ENCODE peak calls at places on chromosomes 11 and 22, in six cellular contexts. Y, V, I, E, F and K are unnamed samples.

GRCh38 chr11:21888814-21889213 is 304.1 kb upstream of the ANO5 start:
- DNase-seq in Y (no peak), V (no peak), I (no peak), E (no peak), F (no peak), K (no peak)

GRCh38 chr11:34235591-34236071 is 122.2 kb downstream of the ABTB2 start:
- DNase-seq in Y (no peak), V (no peak), I (no peak), E (no peak), F (no peak), K (no peak)

GRCh38 chr22:32764330-32765116 is 37.0 kb upstream of the TIMP3 start:
- DNase-seq in Y (no peak), V (no peak), I (peak), E (no peak), F (no peak), K (no peak)

GRCh38 chr22:38981659-38982007 is 514 bp upstream of the APOBEC3B start:
- DNase-seq in Y (no peak), V (no peak), I (no peak), E (no peak), F (no peak), K (no peak)

GRCh38 chr11:30567644-30568043 is 18.5 kb downstream of the MPPED2 start:
- DNase-seq in Y (no peak), V (no peak), I (no peak), E (no peak), F (no peak), K (no peak)

GRCh38 chr11:124276081-124276480 is 19.9 kb downstream of the OR8G5 start:
- DNase-seq in Y (no peak), V (no peak), I (no peak), E (no peak), F (no peak), K (no peak)

GRCh38 chr22:43142881-43143562 is at the start of gene MCAT:
- DNase-seq in Y (peak), V (peak), I (no peak), E (peak), F (peak), K (peak)

GRCh38 chr11:46277313-46277622 is 194 bp upstream of the CREB3L1 start:
- DNase-seq in Y (no peak), V (no peak), I (no peak), E (no peak), F (no peak), K (no peak)

GRCh38 chr22:38869663-38870062 is 2.4 kb downstream of the CBX6 start:
- DNase-seq in Y (no peak), V (no peak), I (no peak), E (no peak), F (no peak), K (no peak)

GRCh38 chr22:19520007-19520406 is 4.2 kb downstream of the CLDN5 start:
- DNase-seq in Y (no peak), V (no peak), I (no peak), E (no peak), F (no peak), K (no peak)

GRCh38 chr22:23184100-23184763 is 3.9 kb downstream of the BCR start:
- DNase-seq in Y (no peak), V (no peak), I (no peak), E (no peak), F (no peak), K (no peak)

GRCh38 chr11:45856044-45856468 is 8.8 kb downstream of the CRY2 start:
- DNase-seq in Y (no peak), V (no peak), I (no peak), E (no peak), F (no peak), K (no peak)